ENCODE peak calls at places on chromosomes 7 and 10, in six cellular contexts. P is CD4-positive, alpha-beta memory T cell; E is AG20443; L is epithelial cell of prostate; M is A549; Z is IMR-90. S is an unnamed sample.

GRCh38 chr7:100467638-100468373 is 3.7 kb upstream of the SPACDR start:
- DNase-seq in P (no peak), M (no peak), L (no peak), Z (no peak), E (no peak), S (no peak)

GRCh38 chr10:131570716-131571307 is 259.3 kb upstream of the TCERG1L start:
- DNase-seq in E (no peak), Z (no peak), P (no peak), L (no peak), M (no peak), S (no peak)

GRCh38 chr7:43164757-43165156 is 52.3 kb downstream of the HECW1 start:
- DNase-seq in Z (peak), P (no peak), L (peak), E (peak), M (peak), S (peak)

GRCh38 chr7:116259821-116260440 is 49.6 kb downstream of the TES start:
- DNase-seq in M (peak), Z (peak), L (peak), E (peak), P (no peak), S (no peak)

GRCh38 chr10:3563298-3563697 is 221.7 kb downstream of the KLF6 start:
- DNase-seq in E (no peak), M (no peak), Z (no peak), P (no peak), L (no peak), S (no peak)

GRCh38 chr7:155881471-155882350 is 69.4 kb upstream of the SHH start:
- DNase-seq in E (no peak), M (no peak), P (no peak), Z (no peak), L (no peak), S (no peak)

GRCh38 chr10:101158101-101159058 is 27.3 kb downstream of the TLX1 start:
- DNase-seq in P (no peak), Z (no peak), E (peak), M (no peak), L (no peak), S (no peak)

GRCh38 chr10:71587941-71588573 is 131.5 kb downstream of the C10orf105 start:
- DNase-seq in L (no peak), M (no peak), P (no peak), Z (no peak), E (no peak), S (no peak)

GRCh38 chr10:60290558-60290957 is 99.1 kb downstream of the ANK3 start:
- DNase-seq in L (no peak), Z (no peak), P (no peak), M (no peak), E (no peak), S (no peak)

GRCh38 chr10:5692476-5693358 is 8.1 kb downstream of the TASOR2 start:
- DNase-seq in P (peak), L (no peak), M (peak), E (peak), Z (peak), S (no peak)

GRCh38 chr10:1650542-1651279 is 86.6 kb downstream of the ADARB2 start:
- DNase-seq in P (no peak), L (no peak), E (no peak), Z (no peak), M (no peak), S (no peak)

GRCh38 chr7:128076831-128077271 is 45.6 kb upstream of the LRRC4 start:
- DNase-seq in Z (no peak), P (no peak), L (no peak), M (no peak), E (no peak), S (no peak)

GRCh38 chr7:128827248-128827958 is 2.8 kb upstream of the FLNC start:
- DNase-seq in Z (peak), E (peak), L (no peak), P (no peak), M (no peak), S (peak)

GRCh38 chr7:29106128-29106988 is 40.0 kb downstream of the CPVL start:
- DNase-seq in E (peak), M (peak), Z (peak), L (no peak), P (peak), S (no peak)

GRCh38 chr7:151690597-151690996 is 170.9 kb upstream of the RHEB start:
- DNase-seq in E (no peak), Z (peak), M (no peak), L (no peak), P (no peak), S (no peak)

GRCh38 chr7:81036041-81036440 is 117.2 kb upstream of the SEMA3C start:
- DNase-seq in P (no peak), Z (no peak), M (no peak), E (peak), L (no peak), S (no peak)